ENCODE peak calls at places on chromosomes 16 and 17, in nine cellular contexts. One of them, this sample, is unnamed.

GRCh38 chr16:28824548-28824973 is 1.8 kb downstream of the ATXN2L start:
- DNase-seq in OCI-LY7: no peak
- DNase-seq in neural crest cell: no peak
- DNase-seq in fibroblast of pulmonary artery: no peak
- DNase-seq in suprapubic skin: no peak
- DNase-seq in lower leg skin: no peak
- DNase-seq in pancreas: no peak
- DNase-seq in cardiac muscle cell: no peak
- DNase-seq in kidney epithelial cell: no peak
- DNase-seq in this sample: no peak

GRCh38 chr17:73644145-73645049 is at the start of gene SDK2:
- DNase-seq in fibroblast of pulmonary artery: no peak
- DNase-seq in suprapubic skin: peak
- DNase-seq in kidney epithelial cell: no peak
- DNase-seq in pancreas: no peak
- DNase-seq in lower leg skin: no peak
- DNase-seq in neural crest cell: peak
- DNase-seq in OCI-LY7: no peak
- DNase-seq in cardiac muscle cell: peak
- DNase-seq in this sample: no peak

GRCh38 chr17:45320349-45320930 is 3.6 kb upstream of the MAP3K14 start:
- DNase-seq in fibroblast of pulmonary artery: no peak
- DNase-seq in lower leg skin: no peak
- DNase-seq in kidney epithelial cell: no peak
- DNase-seq in OCI-LY7: no peak
- DNase-seq in suprapubic skin: no peak
- DNase-seq in cardiac muscle cell: no peak
- DNase-seq in neural crest cell: no peak
- DNase-seq in pancreas: no peak
- DNase-seq in this sample: no peak

GRCh38 chr17:12730931-12731521 is 58.3 kb upstream of the ARHGAP44 start:
- DNase-seq in cardiac muscle cell: peak
- DNase-seq in kidney epithelial cell: no peak
- DNase-seq in pancreas: peak
- DNase-seq in neural crest cell: no peak
- DNase-seq in OCI-LY7: no peak
- DNase-seq in suprapubic skin: no peak
- DNase-seq in lower leg skin: peak
- DNase-seq in fibroblast of pulmonary artery: peak
- DNase-seq in this sample: no peak

GRCh38 chr16:58127033-58127556 is 2.1 kb downstream of the CFAP20 start:
- DNase-seq in pancreas: no peak
- DNase-seq in neural crest cell: no peak
- DNase-seq in cardiac muscle cell: peak
- DNase-seq in lower leg skin: no peak
- DNase-seq in OCI-LY7: peak
- DNase-seq in kidney epithelial cell: no peak
- DNase-seq in suprapubic skin: no peak
- DNase-seq in fibroblast of pulmonary artery: peak
- DNase-seq in this sample: no peak

GRCh38 chr16:27639588-27640276 is 89.8 kb downstream of the KATNIP start:
- DNase-seq in suprapubic skin: no peak
- DNase-seq in lower leg skin: no peak
- DNase-seq in fibroblast of pulmonary artery: peak
- DNase-seq in OCI-LY7: peak
- DNase-seq in neural crest cell: peak
- DNase-seq in pancreas: no peak
- DNase-seq in cardiac muscle cell: peak
- DNase-seq in kidney epithelial cell: no peak
- DNase-seq in this sample: no peak

GRCh38 chr16:86702824-86703588 is 124.7 kb downstream of the FOXL1 start:
- DNase-seq in lower leg skin: no peak
- DNase-seq in neural crest cell: no peak
- DNase-seq in cardiac muscle cell: no peak
- DNase-seq in pancreas: no peak
- DNase-seq in fibroblast of pulmonary artery: no peak
- DNase-seq in OCI-LY7: no peak
- DNase-seq in kidney epithelial cell: no peak
- DNase-seq in suprapubic skin: no peak
- DNase-seq in this sample: no peak

GRCh38 chr17:21233581-21234337 is 19.5 kb downstream of the NATD1 start:
- DNase-seq in lower leg skin: no peak
- DNase-seq in fibroblast of pulmonary artery: no peak
- DNase-seq in OCI-LY7: no peak
- DNase-seq in pancreas: no peak
- DNase-seq in cardiac muscle cell: no peak
- DNase-seq in kidney epithelial cell: no peak
- DNase-seq in suprapubic skin: no peak
- DNase-seq in neural crest cell: no peak
- DNase-seq in this sample: no peak

GRCh38 chr16:85165781-85166180 is 53.5 kb upstream of the CIBAR2 start:
- DNase-seq in neural crest cell: no peak
- DNase-seq in cardiac muscle cell: no peak
- DNase-seq in fibroblast of pulmonary artery: no peak
- DNase-seq in lower leg skin: no peak
- DNase-seq in OCI-LY7: no peak
- DNase-seq in kidney epithelial cell: no peak
- DNase-seq in suprapubic skin: no peak
- DNase-seq in pancreas: peak
- DNase-seq in this sample: no peak

GRCh38 chr17:13728751-13729150 is 127.0 kb upstream of the HS3ST3A1 start:
- DNase-seq in cardiac muscle cell: no peak
- DNase-seq in suprapubic skin: no peak
- DNase-seq in lower leg skin: no peak
- DNase-seq in neural crest cell: no peak
- DNase-seq in OCI-LY7: no peak
- DNase-seq in pancreas: no peak
- DNase-seq in kidney epithelial cell: no peak
- DNase-seq in fibroblast of pulmonary artery: no peak
- DNase-seq in this sample: no peak

GRCh38 chr17:15181333-15181732 is 83.8 kb downstream of the PMP22 start:
- DNase-seq in lower leg skin: no peak
- DNase-seq in OCI-LY7: no peak
- DNase-seq in fibroblast of pulmonary artery: no peak
- DNase-seq in kidney epithelial cell: no peak
- DNase-seq in suprapubic skin: no peak
- DNase-seq in cardiac muscle cell: no peak
- DNase-seq in neural crest cell: no peak
- DNase-seq in pancreas: no peak
- DNase-seq in this sample: no peak

GRCh38 chr16:20344630-20345029 is 7.9 kb downstream of the UMOD start:
- DNase-seq in cardiac muscle cell: no peak
- DNase-seq in pancreas: no peak
- DNase-seq in fibroblast of pulmonary artery: no peak
- DNase-seq in lower leg skin: no peak
- DNase-seq in neural crest cell: no peak
- DNase-seq in suprapubic skin: no peak
- DNase-seq in kidney epithelial cell: no peak
- DNase-seq in OCI-LY7: no peak
- DNase-seq in this sample: no peak

GRCh38 chr16:57029161-57030160 is 40.1 kb downstream of the NLRC5 start:
- DNase-seq in pancreas: no peak
- DNase-seq in kidney epithelial cell: peak
- DNase-seq in OCI-LY7: no peak
- DNase-seq in suprapubic skin: no peak
- DNase-seq in fibroblast of pulmonary artery: peak
- DNase-seq in cardiac muscle cell: no peak
- DNase-seq in lower leg skin: no peak
- DNase-seq in neural crest cell: no peak
- DNase-seq in this sample: no peak

GRCh38 chr17:43365356-43365755 is 33.4 kb upstream of the ARL4D start:
- DNase-seq in OCI-LY7: no peak
- DNase-seq in kidney epithelial cell: no peak
- DNase-seq in fibroblast of pulmonary artery: no peak
- DNase-seq in lower leg skin: no peak
- DNase-seq in neural crest cell: no peak
- DNase-seq in cardiac muscle cell: no peak
- DNase-seq in suprapubic skin: no peak
- DNase-seq in pancreas: no peak
- DNase-seq in this sample: no peak

GRCh38 chr17:19016881-19017280 is 12.3 kb upstream of the FAM83G start:
- DNase-seq in pancreas: peak
- DNase-seq in neural crest cell: no peak
- DNase-seq in OCI-LY7: no peak
- DNase-seq in suprapubic skin: no peak
- DNase-seq in lower leg skin: no peak
- DNase-seq in cardiac muscle cell: no peak
- DNase-seq in fibroblast of pulmonary artery: no peak
- DNase-seq in kidney epithelial cell: no peak
- DNase-seq in this sample: no peak

GRCh38 chr16:27539636-27540035 is 10.1 kb downstream of the GTF3C1 start:
- DNase-seq in kidney epithelial cell: no peak
- DNase-seq in neural crest cell: no peak
- DNase-seq in OCI-LY7: no peak
- DNase-seq in lower leg skin: no peak
- DNase-seq in suprapubic skin: no peak
- DNase-seq in pancreas: no peak
- DNase-seq in fibroblast of pulmonary artery: no peak
- DNase-seq in cardiac muscle cell: no peak
- DNase-seq in this sample: no peak

GRCh38 chr16:86095906-86096485 is 197.0 kb downstream of the IRF8 start:
- DNase-seq in neural crest cell: no peak
- DNase-seq in OCI-LY7: no peak
- DNase-seq in lower leg skin: no peak
- DNase-seq in kidney epithelial cell: no peak
- DNase-seq in pancreas: no peak
- DNase-seq in cardiac muscle cell: no peak
- DNase-seq in suprapubic skin: peak
- DNase-seq in fibroblast of pulmonary artery: no peak
- DNase-seq in this sample: peak

GRCh38 chr17:59004338-59005111 is 102.2 kb downstream of the TRIM37 start:
- DNase-seq in cardiac muscle cell: peak
- DNase-seq in fibroblast of pulmonary artery: peak
- DNase-seq in lower leg skin: peak
- DNase-seq in pancreas: peak
- DNase-seq in suprapubic skin: no peak
- DNase-seq in kidney epithelial cell: no peak
- DNase-seq in OCI-LY7: peak
- DNase-seq in neural crest cell: peak
- DNase-seq in this sample: peak

GRCh38 chr16:67244387-67245188 is 2.7 kb downstream of the FHOD1 start:
- DNase-seq in cardiac muscle cell: no peak
- DNase-seq in neural crest cell: no peak
- DNase-seq in pancreas: peak
- DNase-seq in suprapubic skin: no peak
- DNase-seq in kidney epithelial cell: no peak
- DNase-seq in OCI-LY7: peak
- DNase-seq in lower leg skin: peak
- DNase-seq in fibroblast of pulmonary artery: peak
- DNase-seq in this sample: peak
- TF ChIP-seq CTCF in cardiac muscle cell: no peak
- TF ChIP-seq CTCF in neural crest cell: no peak
- TF ChIP-seq CTCF in pancreas: no peak
- TF ChIP-seq CTCF in suprapubic skin: no peak
- TF ChIP-seq CTCF in kidney epithelial cell: no peak
- TF ChIP-seq CTCF in OCI-LY7: no peak
- TF ChIP-seq CTCF in lower leg skin: no peak
- TF ChIP-seq CTCF in fibroblast of pulmonary artery: no peak
- TF ChIP-seq CTCF in this sample: peak

GRCh38 chr17:17387461-17388362 is 84.5 kb downstream of the NT5M start:
- DNase-seq in cardiac muscle cell: peak
- DNase-seq in suprapubic skin: no peak
- DNase-seq in neural crest cell: no peak
- DNase-seq in pancreas: peak
- DNase-seq in kidney epithelial cell: no peak
- DNase-seq in lower leg skin: no peak
- DNase-seq in fibroblast of pulmonary artery: no peak
- DNase-seq in OCI-LY7: peak
- DNase-seq in this sample: no peak
- TF ChIP-seq CTCF in cardiac muscle cell: peak
- TF ChIP-seq CTCF in suprapubic skin: peak
- TF ChIP-seq CTCF in neural crest cell: peak
- TF ChIP-seq CTCF in pancreas: peak
- TF ChIP-seq CTCF in kidney epithelial cell: peak
- TF ChIP-seq CTCF in lower leg skin: no peak
- TF ChIP-seq CTCF in fibroblast of pulmonary artery: peak
- TF ChIP-seq CTCF in OCI-LY7: peak
- TF ChIP-seq CTCF in this sample: no peak

DNA sequence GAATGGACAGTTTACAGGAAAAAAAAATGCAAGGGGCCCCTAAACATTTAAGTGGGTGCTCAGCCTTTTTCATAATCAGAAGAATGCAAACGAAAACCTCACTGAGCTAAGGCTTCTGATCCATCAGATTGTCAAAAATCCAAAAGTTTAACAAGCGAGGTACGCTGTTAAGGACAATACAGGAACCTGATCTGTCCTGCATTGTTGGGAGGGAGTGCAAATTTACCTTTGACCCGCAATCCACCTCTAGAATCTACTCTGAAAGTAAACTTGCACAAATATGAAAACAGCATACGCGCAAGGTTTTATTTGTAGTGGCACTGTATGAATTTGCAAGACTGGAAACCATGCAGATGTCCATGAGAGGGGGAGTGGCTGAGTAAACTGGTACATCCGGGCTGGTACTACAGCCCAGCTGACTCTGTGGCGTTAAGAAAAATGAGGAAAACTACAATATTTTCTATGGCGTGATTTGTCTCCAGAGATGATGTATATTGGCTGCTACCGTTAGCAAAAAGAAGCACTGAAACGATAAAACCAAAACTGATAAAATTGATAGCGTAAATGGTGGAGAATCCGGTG is 28.8 kb upstream of the ST6GALNAC1 start:
- DNase-seq in pancreas: no peak
- DNase-seq in kidney epithelial cell: no peak
- DNase-seq in lower leg skin: no peak
- DNase-seq in suprapubic skin: no peak
- DNase-seq in OCI-LY7: peak
- DNase-seq in cardiac muscle cell: no peak
- DNase-seq in fibroblast of pulmonary artery: no peak
- DNase-seq in neural crest cell: no peak
- DNase-seq in this sample: no peak
- TF ChIP-seq CTCF in pancreas: no peak
- TF ChIP-seq CTCF in kidney epithelial cell: no peak
- TF ChIP-seq CTCF in lower leg skin: no peak
- TF ChIP-seq CTCF in suprapubic skin: no peak
- TF ChIP-seq CTCF in OCI-LY7: no peak
- TF ChIP-seq CTCF in cardiac muscle cell: no peak
- TF ChIP-seq CTCF in fibroblast of pulmonary artery: no peak
- TF ChIP-seq CTCF in neural crest cell: no peak
- TF ChIP-seq CTCF in this sample: no peak

DNA sequence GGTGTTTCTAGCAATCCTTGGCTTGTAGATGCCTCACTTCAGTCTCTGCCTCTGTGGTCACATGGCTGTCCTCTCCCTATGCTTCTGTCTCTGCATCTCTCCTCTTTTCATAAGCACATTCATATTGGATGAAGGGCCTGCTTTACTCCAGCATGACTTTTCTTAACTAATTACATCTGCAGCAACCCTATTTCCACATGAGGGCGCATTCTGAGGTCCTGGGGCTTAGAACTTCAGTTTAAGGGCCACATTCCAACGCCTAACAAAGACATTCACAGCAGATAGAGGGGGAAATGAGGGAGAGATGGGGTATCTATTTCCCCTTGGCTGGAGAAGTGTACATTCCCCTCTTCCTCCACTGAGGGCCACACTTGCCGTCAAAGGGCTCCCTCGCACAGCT is 489.1 kb upstream of the SALL1 start:
- DNase-seq in fibroblast of pulmonary artery: no peak
- DNase-seq in suprapubic skin: no peak
- DNase-seq in OCI-LY7: no peak
- DNase-seq in cardiac muscle cell: no peak
- DNase-seq in pancreas: no peak
- DNase-seq in kidney epithelial cell: no peak
- DNase-seq in lower leg skin: no peak
- DNase-seq in neural crest cell: no peak
- DNase-seq in this sample: no peak
- TF ChIP-seq CTCF in fibroblast of pulmonary artery: no peak
- TF ChIP-seq CTCF in suprapubic skin: no peak
- TF ChIP-seq CTCF in OCI-LY7: no peak
- TF ChIP-seq CTCF in cardiac muscle cell: no peak
- TF ChIP-seq CTCF in pancreas: no peak
- TF ChIP-seq CTCF in kidney epithelial cell: no peak
- TF ChIP-seq CTCF in lower leg skin: no peak
- TF ChIP-seq CTCF in neural crest cell: no peak
- TF ChIP-seq CTCF in this sample: no peak